ENCODE peak calls at places on chromosome 13, in nine cellular contexts. T, F, M, O, W, E, J, I and C are unnamed samples.

GRCh38 chr13:107809125-107809524 is 406.2 kb downstream of the LIG4 start:
- DNase-seq in T (peak), F (no peak), M (no peak), O (no peak), W (no peak), E (no peak), J (no peak), I (no peak), C (no peak)

GRCh38 chr13:41457589-41458186 is 338 bp downstream of the RGCC start:
- DNase-seq in T (no peak), F (peak), M (no peak), O (no peak), W (no peak), E (no peak), J (no peak), I (no peak), C (peak)

GRCh38 chr13:65605386-65605785 is 1624.8 kb downstream of the PCDH9 start:
- DNase-seq in T (peak), F (no peak), M (no peak), O (no peak), W (no peak), E (no peak), J (no peak), I (no peak), C (no peak)

GRCh38 chr13:98305670-98306069 is 128.6 kb upstream of the RNF113B start:
- DNase-seq in T (no peak), F (no peak), M (no peak), O (no peak), W (no peak), E (no peak), J (no peak), I (no peak), C (no peak)

GRCh38 chr13:94435604-94436226 is 43.8 kb downstream of the DCT start:
- DNase-seq in T (peak), F (peak), M (no peak), O (no peak), W (no peak), E (no peak), J (no peak), I (no peak), C (peak)

GRCh38 chr13:20424959-20425358 is 100.7 kb downstream of the CRYL1 start:
- DNase-seq in T (no peak), F (no peak), M (no peak), O (no peak), W (no peak), E (no peak), J (no peak), I (peak), C (no peak)

GRCh38 chr13:72072223-72072622 is 205.2 kb upstream of the DACH1 start:
- DNase-seq in T (no peak), F (no peak), M (no peak), O (no peak), W (no peak), E (no peak), J (no peak), I (no peak), C (no peak)

GRCh38 chr13:100601716-100602115 is 13.1 kb upstream of the GGACT start:
- DNase-seq in T (no peak), F (no peak), M (no peak), O (no peak), W (no peak), E (no peak), J (no peak), I (no peak), C (peak)

GRCh38 chr13:32199168-32199567 is 116.0 kb downstream of the ZAR1L start:
- DNase-seq in T (no peak), F (no peak), M (no peak), O (no peak), W (no peak), E (no peak), J (no peak), I (no peak), C (no peak)

GRCh38 chr13:94120878-94121277 is 358.6 kb downstream of the DCT start:
- DNase-seq in T (no peak), F (no peak), M (no peak), O (no peak), W (no peak), E (no peak), J (no peak), I (no peak), C (no peak)

GRCh38 chr13:113837554-113838355 is 26.1 kb downstream of the GAS6 start:
- DNase-seq in T (peak), F (peak), M (peak), O (peak), W (peak), E (peak), J (peak), I (peak), C (peak)

GRCh38 chr13:48263196-48263595 is 30.2 kb downstream of the ITM2B start:
- DNase-seq in T (no peak), F (no peak), M (no peak), O (no peak), W (no peak), E (no peak), J (no peak), I (no peak), C (no peak)

GRCh38 chr13:56558698-56559320 is 581.9 kb upstream of the PRR20A start:
- DNase-seq in T (no peak), F (no peak), M (no peak), O (no peak), W (no peak), E (no peak), J (no peak), I (no peak), C (no peak)

GRCh38 chr13:85261757-85262346 is 537.4 kb downstream of the SLITRK6 start:
- DNase-seq in T (peak), F (peak), M (no peak), O (no peak), W (no peak), E (no peak), J (no peak), I (no peak), C (peak)

GRCh38 chr13:113291997-113292862 is 4.8 kb upstream of the LAMP1 start:
- DNase-seq in T (peak), F (peak), M (peak), O (no peak), W (no peak), E (no peak), J (peak), I (no peak), C (peak)

GRCh38 chr13:106156468-106156867 is 379.0 kb downstream of the EFNB2 start:
- DNase-seq in T (peak), F (no peak), M (no peak), O (no peak), W (no peak), E (no peak), J (no peak), I (no peak), C (no peak)

DNA sequence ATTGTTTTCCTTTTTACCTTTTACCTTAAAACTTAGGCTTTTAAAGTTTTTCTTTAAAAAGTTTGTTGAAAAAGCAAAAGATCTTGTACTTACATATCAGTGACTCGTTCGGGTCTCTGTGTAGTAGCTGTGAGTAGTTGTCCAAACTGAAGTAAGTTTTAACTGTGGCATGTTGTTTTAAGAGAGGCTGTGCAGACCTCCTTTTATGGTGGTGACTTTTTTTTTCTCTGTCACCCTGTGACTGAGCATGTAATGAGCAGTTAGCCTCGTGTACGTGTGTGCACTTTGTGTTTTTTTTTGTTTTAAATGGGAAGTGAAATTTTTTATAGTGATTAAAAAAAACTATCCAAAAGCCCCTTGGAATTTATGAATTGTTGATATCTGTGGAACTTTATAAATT is at the start of gene GPR183:
- DNase-seq in T (peak), F (peak), M (no peak), O (no peak), W (no peak), E (no peak), J (no peak), I (no peak), C (peak)
- TF ChIP-seq POLR2A in T (no peak), F (no peak), M (no peak), O (no peak), W (no peak), E (peak), J (no peak), I (no peak), C (peak)

GRCh38 chr13:42991892-42992584 is at the start of gene EPSTI1:
- DNase-seq in T (peak), F (peak), M (peak), O (peak), W (peak), E (peak), J (peak), I (peak), C (peak)
- TF ChIP-seq POLR2A in T (no peak), F (no peak), M (no peak), O (no peak), W (no peak), E (peak), J (no peak), I (no peak), C (peak)

GRCh38 chr13:52006491-52007245 is 4.6 kb downstream of the ATP7B start:
- DNase-seq in T (no peak), F (no peak), M (no peak), O (no peak), W (no peak), E (no peak), J (no peak), I (no peak), C (no peak)
- TF ChIP-seq POLR2A in T (no peak), F (no peak), M (no peak), O (no peak), W (no peak), E (no peak), J (no peak), I (no peak), C (no peak)

DNA sequence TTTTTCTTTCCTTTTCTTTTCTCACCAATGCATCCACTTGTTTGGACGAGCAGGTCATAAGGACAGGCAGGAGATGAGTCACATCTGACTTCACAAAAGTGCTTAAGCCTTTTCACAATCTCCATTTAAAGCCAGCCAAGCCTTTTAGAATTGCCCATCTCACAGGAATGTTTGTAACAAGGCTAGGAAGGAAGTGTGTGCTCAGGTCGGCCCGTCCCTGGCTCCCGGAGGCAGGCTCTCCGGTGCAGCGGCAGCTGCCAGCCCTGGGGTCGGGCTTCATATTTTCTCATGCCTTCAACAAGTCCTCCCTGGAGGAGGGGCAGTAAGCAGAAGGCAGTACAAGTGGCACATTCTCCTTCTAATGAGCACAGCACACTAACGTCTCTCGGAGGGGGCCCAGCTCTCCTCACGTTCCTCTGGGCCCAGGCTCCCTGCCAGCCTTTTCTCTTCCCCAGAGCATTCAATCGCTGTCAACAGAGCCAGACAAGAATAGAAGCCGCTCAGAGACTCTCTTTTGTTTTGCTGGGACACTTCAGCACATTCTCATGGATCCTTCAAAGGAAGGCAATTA is 180.5 kb downstream of the COL4A1 start:
- DNase-seq in T (peak), F (peak), M (no peak), O (no peak), W (no peak), E (no peak), J (peak), I (peak), C (no peak)
- TF ChIP-seq POLR2A in T (peak), F (no peak), M (no peak), O (no peak), W (no peak), E (no peak), J (no peak), I (no peak), C (no peak)

GRCh38 chr13:50081899-50082425 is 66.7 kb downstream of the KCNRG start:
- DNase-seq in T (peak), F (peak), M (peak), O (peak), W (peak), E (peak), J (peak), I (peak), C (peak)
- TF ChIP-seq POLR2A in T (peak), F (peak), M (peak), O (no peak), W (no peak), E (peak), J (peak), I (no peak), C (peak)

DNA sequence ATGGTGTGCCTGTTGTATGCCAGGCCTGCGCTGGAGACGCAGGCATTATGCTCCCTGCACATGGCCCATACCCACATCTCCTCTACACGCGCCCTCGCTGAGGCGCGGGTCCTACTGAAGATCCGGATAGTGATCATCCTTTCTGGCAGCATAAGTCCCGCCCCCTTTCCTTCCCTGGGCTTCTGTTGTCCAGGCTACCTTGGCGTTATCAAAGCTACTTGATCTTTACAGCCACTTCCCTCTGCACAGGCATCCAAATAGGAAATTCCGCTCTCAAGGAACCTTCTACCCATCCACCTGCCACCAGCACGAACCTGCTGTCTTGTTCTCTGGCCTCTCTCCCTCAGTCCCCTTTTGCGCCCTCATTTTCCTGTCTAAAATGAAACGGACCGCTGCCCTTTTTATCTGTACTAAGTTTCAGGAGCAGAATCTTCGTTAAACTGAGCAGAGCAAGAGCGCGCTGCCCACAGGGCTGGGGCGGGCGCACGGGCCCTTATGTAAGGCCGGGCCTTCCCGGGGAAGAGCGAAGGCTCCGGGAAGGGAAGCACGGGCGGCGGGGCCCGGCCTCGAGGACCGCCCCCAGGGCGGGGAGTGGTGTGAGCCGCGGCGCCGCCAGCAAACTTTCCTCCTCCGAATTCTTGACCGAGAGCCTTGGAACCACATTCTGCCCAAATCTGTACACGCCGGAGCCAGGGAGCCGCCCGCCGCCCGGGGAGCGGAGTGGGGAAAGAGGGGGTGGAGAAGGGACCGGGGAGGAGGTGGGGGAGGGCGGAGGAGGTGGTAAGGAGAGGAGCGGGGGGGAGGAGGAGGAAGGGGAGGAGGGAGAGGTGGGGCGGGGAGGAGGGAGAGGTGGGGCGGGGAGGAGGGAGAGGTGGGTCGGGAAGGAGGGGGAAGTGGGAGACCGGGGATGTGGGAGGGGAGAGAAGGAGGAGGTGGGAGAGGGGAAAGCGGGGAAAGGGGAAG is 919 bp upstream of the UBE2L5 start:
- DNase-seq in T (peak), F (peak), M (peak), O (peak), W (peak), E (peak), J (peak), I (peak), C (peak)
- TF ChIP-seq POLR2A in T (no peak), F (no peak), M (no peak), O (peak), W (peak), E (peak), J (peak), I (peak), C (no peak)

DNA sequence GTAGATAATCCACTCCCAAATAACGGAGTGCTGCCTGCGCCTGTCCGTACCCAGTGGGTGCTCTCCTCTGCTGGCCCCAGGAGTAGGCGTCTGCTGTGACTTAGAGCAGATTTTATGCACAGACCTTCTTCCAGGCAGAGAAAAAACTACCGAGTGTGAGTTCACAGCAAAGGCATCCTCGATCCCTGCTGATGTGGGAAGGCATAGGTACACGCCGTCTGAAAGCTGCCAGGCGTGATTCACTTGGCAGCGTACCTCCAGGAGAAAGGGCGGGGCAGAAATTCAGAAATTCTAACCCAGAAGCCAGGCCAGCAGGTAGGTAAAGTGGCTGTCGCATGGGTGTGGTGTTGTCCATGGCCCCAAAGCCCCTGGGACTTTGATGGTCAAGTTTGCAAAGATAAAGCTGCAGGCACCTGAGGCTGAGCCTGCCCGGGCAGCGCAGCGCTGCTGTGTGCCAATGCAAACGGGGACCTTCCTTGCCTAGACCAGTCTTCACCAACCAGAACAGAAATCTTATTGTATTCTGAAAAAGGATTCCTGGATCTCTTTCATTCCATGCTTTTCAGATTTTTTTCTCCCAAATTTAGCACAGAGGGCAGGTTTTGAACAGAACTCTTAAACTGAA is 36.3 kb downstream of the COL4A2 start:
- DNase-seq in T (no peak), F (no peak), M (no peak), O (no peak), W (no peak), E (no peak), J (peak), I (no peak), C (no peak)
- TF ChIP-seq POLR2A in T (no peak), F (no peak), M (no peak), O (no peak), W (no peak), E (no peak), J (no peak), I (no peak), C (no peak)

DNA sequence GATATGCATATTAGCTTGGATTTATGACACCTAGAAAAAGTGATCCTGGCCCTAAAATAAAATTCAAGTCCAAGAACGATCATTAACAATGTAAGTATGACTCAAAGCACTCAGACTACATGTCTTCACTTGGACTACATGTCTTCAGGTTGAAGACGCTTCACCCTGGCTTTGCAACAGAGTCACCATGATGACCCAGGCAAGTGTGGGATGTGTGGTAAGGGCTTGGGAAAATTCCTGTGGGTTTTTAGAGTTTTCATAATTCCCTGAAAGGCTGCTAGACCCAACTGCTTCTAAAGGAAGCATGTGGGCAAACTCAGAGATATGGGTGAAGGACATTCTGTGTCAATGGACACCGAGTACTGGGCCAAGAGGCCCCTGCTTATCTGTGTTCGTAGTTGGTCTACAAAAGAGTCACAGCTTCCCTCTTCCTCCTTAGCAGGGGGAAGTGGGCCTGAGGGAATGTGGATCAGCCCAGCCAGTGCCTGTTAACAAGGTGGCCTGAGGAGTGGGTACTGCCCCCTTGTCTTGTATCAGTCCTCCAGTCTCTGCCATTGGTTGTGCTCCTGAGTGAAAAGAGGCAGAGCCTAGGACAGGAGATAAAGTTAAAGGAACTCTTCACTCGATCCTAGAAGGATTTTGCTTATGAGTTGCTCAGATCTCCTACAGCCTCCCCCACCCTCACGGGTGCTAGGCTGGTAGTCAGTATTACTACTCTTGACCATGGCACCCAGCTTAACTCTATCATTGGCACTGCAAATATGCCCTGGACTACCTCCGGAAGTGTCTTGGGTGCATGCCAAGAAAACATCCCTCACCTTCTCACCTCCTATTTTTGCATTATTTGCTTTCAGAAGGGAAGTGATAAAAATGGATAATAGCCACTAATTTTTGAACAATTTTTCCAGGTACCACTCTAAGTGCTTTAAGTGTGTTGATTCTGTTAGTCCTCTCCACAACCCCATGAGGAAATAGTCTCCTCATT is 406.3 kb downstream of the COG6 start:
- DNase-seq in T (no peak), F (no peak), M (no peak), O (no peak), W (no peak), E (no peak), J (no peak), I (no peak), C (no peak)
- TF ChIP-seq POLR2A in T (no peak), F (no peak), M (no peak), O (no peak), W (no peak), E (no peak), J (no peak), I (no peak), C (no peak)

GRCh38 chr13:44918323-44919102 is 70.8 kb downstream of the NUFIP1 start:
- DNase-seq in T (peak), F (peak), M (peak), O (peak), W (peak), E (peak), J (peak), I (peak), C (peak)
- TF ChIP-seq POLR2A in T (peak), F (peak), M (peak), O (no peak), W (no peak), E (peak), J (no peak), I (peak), C (peak)